ENCODE peak calls at places on chromosome 18, in five cellular contexts. G, U, E, S and Y are unnamed samples.

GRCh38 chr18:35117951-35118411 is 76.8 kb downstream of the MAPRE2 start:
- DNase-seq in U (no peak), S (no peak), G (peak), E (peak), Y (peak)

GRCh38 chr18:40926679-40927078 is 1028.4 kb upstream of the PIK3C3 start:
- DNase-seq in G (no peak), E (no peak), U (no peak), S (no peak), Y (no peak)

GRCh38 chr18:74435740-74436139 is 21.4 kb downstream of the DIPK1C start:
- DNase-seq in S (no peak), U (no peak), G (no peak), E (no peak), Y (no peak)

GRCh38 chr18:25144835-25145234 is 207.1 kb downstream of the ZNF521 start:
- DNase-seq in G (peak), U (no peak), E (peak), S (no peak), Y (no peak)

GRCh38 chr18:55106466-55106865 is 147.2 kb upstream of the CCDC68 start:
- DNase-seq in G (no peak), S (no peak), E (no peak), U (no peak), Y (no peak)

GRCh38 chr18:60372598-60372997 is at the start of gene MC4R:
- DNase-seq in G (peak), E (peak), S (no peak), U (no peak), Y (no peak)

GRCh38 chr18:73861771-73862170 is 285.9 kb downstream of the FBXO15 start:
- DNase-seq in S (no peak), U (no peak), G (no peak), E (no peak), Y (no peak)

GRCh38 chr18:70181015-70181414 is 24.5 kb downstream of the RTTN start:
- DNase-seq in G (peak), S (no peak), E (no peak), U (no peak), Y (no peak)

GRCh38 chr18:13258792-13259385 is 40.3 kb downstream of the LDLRAD4 start:
- DNase-seq in E (no peak), S (no peak), U (no peak), G (no peak), Y (no peak)

DNA sequence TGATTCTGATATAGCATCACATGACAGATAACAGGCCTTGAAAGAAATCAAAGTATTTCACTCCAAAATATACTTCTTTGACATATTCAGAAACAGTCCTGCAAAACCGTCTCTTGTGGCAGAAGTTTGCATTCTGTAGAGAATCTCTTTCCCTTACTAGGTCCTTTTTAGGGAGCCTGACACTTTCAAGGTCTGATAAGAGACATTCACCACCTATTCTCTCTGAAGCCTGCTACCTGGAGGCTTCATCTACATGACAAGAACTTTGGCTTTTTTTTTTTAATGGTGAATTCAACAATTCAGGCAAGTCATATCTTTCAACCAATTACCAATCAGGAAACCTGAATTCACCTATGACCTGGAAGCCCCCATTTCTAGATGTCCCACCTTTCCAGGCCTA is 83.8 kb downstream of the CCDC178 start:
- DNase-seq in G (no peak), S (no peak), U (no peak), E (no peak), Y (no peak)
- H3K27ac ChIP-seq in G (no peak), S (no peak), U (no peak), E (no peak), Y (no peak)

GRCh38 chr18:46171331-46171730 is 67.1 kb downstream of the HAUS1 start:
- DNase-seq in U (no peak), G (no peak), S (no peak), E (no peak), Y (no peak)

GRCh38 chr18:46179306-46179705 is 75.1 kb downstream of the HAUS1 start:
- DNase-seq in S (no peak), U (no peak), E (no peak), G (no peak), Y (no peak)

GRCh38 chr18:46174317-46175039 is 70.3 kb downstream of the HAUS1 start:
- DNase-seq in U (no peak), E (peak), S (peak), G (peak), Y (no peak)

GRCh38 chr18:46169464-46169941 is 65.3 kb downstream of the HAUS1 start:
- DNase-seq in E (no peak), U (no peak), S (no peak), G (peak), Y (no peak)

GRCh38 chr18:46173393-46174316 is 69.5 kb downstream of the HAUS1 start:
- DNase-seq in U (peak), E (peak), S (peak), G (peak), Y (peak)
- TF ChIP-seq POLR2A in U (peak), E (peak), S (peak), G (peak), Y (no peak)

GRCh38 chr18:80246656-80247402 is 485 bp downstream of the PARD6G start:
- DNase-seq in G (no peak), E (peak), S (no peak), U (no peak), Y (no peak)

GRCh38 chr18:80247403-80247916 is at the start of gene PARD6G:
- DNase-seq in U (no peak), G (peak), S (peak), E (peak), Y (peak)

GRCh38 chr18:80251700-80252099 is 4.4 kb upstream of the PARD6G start:
- DNase-seq in U (no peak), E (no peak), G (no peak), S (no peak), Y (no peak)

GRCh38 chr18:80250740-80251364 is 3.5 kb upstream of the PARD6G start:
- DNase-seq in G (no peak), U (no peak), E (no peak), S (no peak), Y (no peak)

GRCh38 chr18:80249217-80250093 is 2.1 kb upstream of the PARD6G start:
- DNase-seq in E (no peak), S (no peak), G (peak), U (no peak), Y (no peak)
- H3K27ac ChIP-seq in E (no peak), S (no peak), G (no peak), U (no peak), Y (no peak)

DNA sequence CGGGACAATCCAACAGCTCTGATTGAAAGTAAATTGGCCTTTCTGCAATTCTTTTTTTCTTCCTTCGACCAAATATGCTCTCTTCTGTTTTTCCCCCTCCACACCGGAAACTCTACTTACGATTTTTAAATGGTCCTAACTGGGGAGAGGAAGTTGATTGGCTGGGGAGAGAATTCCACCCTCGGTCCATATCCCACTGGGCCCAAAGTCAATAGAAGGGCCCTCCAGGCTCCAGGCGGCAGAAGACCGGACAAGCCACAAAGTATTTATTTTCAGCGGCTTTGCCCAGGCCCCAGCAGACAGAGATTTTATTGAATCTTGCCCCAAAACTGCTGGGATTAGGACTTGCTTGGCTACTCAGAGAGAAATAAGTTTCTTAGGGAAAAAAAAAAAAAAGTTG is 37.1 kb upstream of the SMAD7 start:
- DNase-seq in G (no peak), E (no peak), U (no peak), S (no peak), Y (no peak)
- TF ChIP-seq POLR2A in G (no peak), E (no peak), U (no peak), S (no peak), Y (no peak)

DNA sequence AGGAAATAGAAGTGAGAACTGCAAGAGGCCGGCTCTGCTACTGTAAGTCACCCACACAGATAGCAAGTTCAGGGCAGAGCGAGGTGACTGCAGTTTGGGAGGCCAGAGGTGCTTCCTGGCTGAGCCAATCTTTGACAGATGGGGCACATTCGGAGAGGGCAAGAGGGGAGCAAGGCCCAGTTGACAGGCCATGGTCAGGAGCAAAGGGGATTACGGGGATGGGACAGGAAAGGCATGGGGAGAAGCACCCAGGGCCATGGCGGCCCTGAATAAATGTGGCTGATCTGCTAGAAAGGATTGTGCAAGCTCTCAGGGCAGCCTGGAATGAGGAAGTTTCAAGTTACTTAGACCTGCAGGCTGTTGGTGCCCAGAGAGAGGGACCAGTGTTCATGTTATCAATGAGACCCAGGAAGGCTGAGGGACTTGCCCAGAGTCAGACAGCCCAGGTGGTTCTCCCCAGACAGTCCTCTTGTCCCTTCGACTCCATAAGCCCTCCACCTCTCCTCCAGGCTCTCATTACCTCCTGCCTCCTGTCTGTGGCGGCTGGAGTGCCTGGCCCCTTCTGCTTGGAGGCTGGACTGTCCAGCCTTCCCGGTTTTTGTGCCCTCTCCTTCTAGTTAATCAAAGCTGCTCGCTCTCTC is 123.3 kb downstream of the CTIF start:
- DNase-seq in G (peak), S (no peak), E (no peak), U (no peak), Y (peak)
- H3K27ac ChIP-seq in G (peak), S (no peak), E (no peak), U (no peak), Y (peak)

DNA sequence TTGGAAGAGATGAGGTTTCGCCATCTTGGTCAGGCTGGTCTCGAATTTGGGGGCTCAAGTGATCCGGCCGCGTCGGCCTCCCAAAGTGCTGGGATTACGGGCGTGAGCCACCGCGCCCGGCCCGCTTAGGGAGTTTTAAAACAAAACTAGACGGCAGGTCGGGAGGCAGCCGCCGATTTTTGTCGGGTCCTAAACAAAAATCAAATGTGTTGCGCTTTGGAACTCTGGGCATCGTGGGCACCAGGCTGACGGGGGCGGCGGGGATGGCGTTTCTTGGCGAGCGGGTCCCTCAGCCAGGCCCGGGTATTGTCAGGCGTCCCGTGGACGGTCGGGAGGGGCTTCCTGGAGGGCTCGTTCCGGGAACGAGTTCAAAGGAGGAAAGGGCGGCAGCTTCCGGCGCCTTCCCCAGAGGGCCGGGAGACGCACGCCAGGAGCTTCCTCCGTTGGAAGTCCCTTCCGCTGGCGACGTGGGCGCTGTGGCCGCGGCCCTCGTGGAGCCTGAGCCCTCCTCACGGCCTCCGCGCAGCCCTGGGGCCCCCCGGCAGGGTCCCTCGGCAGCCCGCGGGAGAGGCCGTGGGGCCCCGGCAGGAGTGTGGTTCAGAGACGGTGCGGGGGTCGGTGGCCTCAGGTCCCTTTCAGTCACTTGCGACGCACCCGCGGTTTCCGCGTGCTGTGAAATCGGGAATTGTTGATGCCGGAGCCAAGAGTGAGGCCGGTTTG is 59.2 kb downstream of the EMILIN2 start:
- DNase-seq in G (no peak), E (peak), U (no peak), S (peak), Y (peak)
- TF ChIP-seq POLR2A in G (no peak), E (peak), U (no peak), S (peak), Y (no peak)

GRCh38 chr18:23257686-23258565 is 122.6 kb downstream of the CABLES1 start:
- DNase-seq in S (no peak), U (no peak), E (no peak), G (peak), Y (no peak)

GRCh38 chr18:23250893-23251656 is 115.8 kb downstream of the CABLES1 start:
- DNase-seq in U (no peak), S (no peak), E (no peak), G (no peak), Y (no peak)

GRCh38 chr18:23249348-23249747 is 114.1 kb downstream of the CABLES1 start:
- DNase-seq in U (no peak), E (no peak), S (no peak), G (no peak), Y (no peak)

GRCh38 chr18:23257153-23257552 is 121.9 kb downstream of the CABLES1 start:
- DNase-seq in G (no peak), S (no peak), E (no peak), U (no peak), Y (no peak)

DNA sequence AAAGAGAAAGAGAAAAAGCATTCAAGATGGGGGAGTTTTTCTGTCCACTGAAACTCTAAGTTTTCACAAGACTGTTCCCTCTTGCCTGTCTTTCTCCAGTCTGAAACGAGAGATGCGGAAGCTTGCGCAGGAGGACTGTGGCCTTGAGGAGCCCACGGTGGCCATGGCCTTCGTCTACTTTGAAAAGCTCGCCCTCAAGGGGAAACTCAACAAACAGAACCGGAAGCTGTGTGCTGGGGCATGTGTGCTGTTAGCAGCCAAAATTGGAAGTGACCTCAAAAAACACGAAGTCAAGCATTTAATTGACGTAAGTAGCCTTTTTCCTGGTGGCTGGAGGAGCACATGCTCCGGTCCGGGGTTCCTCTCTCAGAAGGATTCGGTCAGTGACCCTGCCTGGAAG is 118.3 kb downstream of the CABLES1 start:
- DNase-seq in G (no peak), E (no peak), S (no peak), U (no peak), Y (no peak)
- H3K27ac ChIP-seq in G (no peak), E (no peak), S (no peak), U (no peak), Y (no peak)